ENCODE peak calls at places on chromosomes 5 and 9, in five cellular contexts. X is gastrocnemius medialis, S is neural progenitor cell, P is tibial nerve, M is GM12878. U is an unnamed sample.

GRCh38 chr9:72898784-72899733 is 53.8 kb downstream of the ALDH1A1 start:
- DNase-seq in P (no peak), S (no peak), M (no peak), X (no peak), U (no peak)

GRCh38 chr5:133497608-133498348 is 114.6 kb downstream of the FSTL4 start:
- DNase-seq in M (no peak), P (no peak), S (no peak), X (no peak), U (no peak)

GRCh38 chr9:81393985-81394811 is 295.1 kb downstream of the TLE1 start:
- DNase-seq in X (no peak), M (no peak), P (no peak), S (no peak), U (no peak)

GRCh38 chr9:76572205-76572550 is 113.2 kb downstream of the GCNT1 start:
- DNase-seq in X (no peak), P (no peak), S (no peak), M (no peak), U (no peak)

GRCh38 chr5:32251864-32252458 is 60.8 kb downstream of the MTMR12 start:
- DNase-seq in S (no peak), P (no peak), X (no peak), M (no peak), U (peak)

GRCh38 chr5:78280261-78280660 is 14.2 kb downstream of the AP3B1 start:
- DNase-seq in S (no peak), X (no peak), P (no peak), M (no peak), U (no peak)

GRCh38 chr5:115601709-115602584 is at the start of gene TICAM2:
- DNase-seq in S (peak), X (peak), P (peak), M (peak), U (peak)

GRCh38 chr5:111670826-111671492 is 86.0 kb downstream of the NREP start:
- DNase-seq in M (no peak), P (no peak), X (no peak), S (no peak), U (no peak)

GRCh38 chr9:131633491-131634031 is 88.2 kb downstream of the PRRT1B start:
- DNase-seq in X (no peak), M (no peak), P (no peak), S (no peak), U (no peak)

GRCh38 chr9:127640908-127641545 is 28.9 kb downstream of the STXBP1 start:
- DNase-seq in P (no peak), X (no peak), S (no peak), M (no peak), U (no peak)

GRCh38 chr9:114202396-114202795 is 47.1 kb downstream of the COL27A1 start:
- DNase-seq in M (no peak), S (no peak), X (no peak), P (no peak), U (no peak)

GRCh38 chr5:44613951-44614350 is 194.8 kb upstream of the MRPS30 start:
- DNase-seq in P (no peak), S (no peak), M (no peak), X (no peak), U (no peak)

GRCh38 chr5:16603701-16604100 is 13.1 kb downstream of the RETREG1 start:
- DNase-seq in P (no peak), S (no peak), M (no peak), X (no peak), U (no peak)

DNA sequence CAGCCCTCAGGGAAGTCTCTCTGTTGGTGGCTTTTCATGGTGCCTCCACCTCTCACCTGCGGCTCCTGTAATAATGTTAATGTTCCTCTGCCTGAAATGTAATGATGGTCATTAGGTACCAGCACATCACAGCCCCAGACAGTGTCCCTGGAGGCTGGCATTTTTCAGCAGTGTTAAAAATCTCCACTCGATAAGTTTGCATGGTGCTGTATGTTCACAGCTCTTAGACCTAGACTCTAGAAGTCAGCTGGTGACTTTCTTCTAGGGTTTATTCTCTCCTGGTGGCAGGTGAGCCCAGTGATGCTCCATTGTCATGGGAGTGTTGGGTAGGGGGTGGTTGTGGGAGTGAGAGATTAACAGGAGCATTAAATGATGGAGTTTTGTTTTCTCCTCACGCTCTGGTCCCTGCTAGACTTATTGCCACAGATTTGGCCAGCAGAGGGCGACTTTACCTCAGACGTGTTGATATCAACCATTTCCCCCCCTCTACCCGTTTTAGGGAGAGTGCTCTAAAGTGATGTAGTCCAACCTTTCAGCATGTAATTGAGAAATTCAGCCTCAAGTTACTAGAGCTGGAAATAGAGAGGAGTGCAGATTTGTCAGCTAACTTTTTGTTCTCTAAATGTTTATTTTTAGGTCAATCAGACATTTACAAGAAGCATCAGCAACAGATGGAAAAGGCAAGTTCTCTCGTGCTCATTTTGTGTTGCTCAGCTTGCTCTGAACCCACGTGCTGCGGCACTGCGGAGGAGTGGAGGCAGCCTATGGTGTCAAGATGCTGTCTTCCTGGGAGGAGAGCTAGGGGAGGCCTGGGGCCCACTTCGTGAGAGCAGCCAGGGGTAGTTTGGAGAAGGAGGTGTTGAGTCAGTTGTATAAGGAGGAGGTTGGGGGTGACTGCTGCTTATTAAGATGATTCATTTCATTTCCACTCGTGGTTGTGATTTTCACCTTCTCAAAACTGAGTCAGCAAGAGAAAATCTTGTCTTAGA is 53.4 kb downstream of the GPR107 start:
- DNase-seq in X (peak), P (peak), S (peak), M (no peak), U (peak)
- H3K27ac ChIP-seq in X (no peak), P (no peak), S (no peak), M (no peak), U (peak)

GRCh38 chr5:180832638-180833068 is 28.4 kb downstream of the ZFP62 start:
- DNase-seq in P (no peak), M (no peak), S (no peak), X (no peak), U (no peak)
- H3K4me3 ChIP-seq in P (no peak), M (peak), S (no peak), X (peak), U (no peak)

DNA sequence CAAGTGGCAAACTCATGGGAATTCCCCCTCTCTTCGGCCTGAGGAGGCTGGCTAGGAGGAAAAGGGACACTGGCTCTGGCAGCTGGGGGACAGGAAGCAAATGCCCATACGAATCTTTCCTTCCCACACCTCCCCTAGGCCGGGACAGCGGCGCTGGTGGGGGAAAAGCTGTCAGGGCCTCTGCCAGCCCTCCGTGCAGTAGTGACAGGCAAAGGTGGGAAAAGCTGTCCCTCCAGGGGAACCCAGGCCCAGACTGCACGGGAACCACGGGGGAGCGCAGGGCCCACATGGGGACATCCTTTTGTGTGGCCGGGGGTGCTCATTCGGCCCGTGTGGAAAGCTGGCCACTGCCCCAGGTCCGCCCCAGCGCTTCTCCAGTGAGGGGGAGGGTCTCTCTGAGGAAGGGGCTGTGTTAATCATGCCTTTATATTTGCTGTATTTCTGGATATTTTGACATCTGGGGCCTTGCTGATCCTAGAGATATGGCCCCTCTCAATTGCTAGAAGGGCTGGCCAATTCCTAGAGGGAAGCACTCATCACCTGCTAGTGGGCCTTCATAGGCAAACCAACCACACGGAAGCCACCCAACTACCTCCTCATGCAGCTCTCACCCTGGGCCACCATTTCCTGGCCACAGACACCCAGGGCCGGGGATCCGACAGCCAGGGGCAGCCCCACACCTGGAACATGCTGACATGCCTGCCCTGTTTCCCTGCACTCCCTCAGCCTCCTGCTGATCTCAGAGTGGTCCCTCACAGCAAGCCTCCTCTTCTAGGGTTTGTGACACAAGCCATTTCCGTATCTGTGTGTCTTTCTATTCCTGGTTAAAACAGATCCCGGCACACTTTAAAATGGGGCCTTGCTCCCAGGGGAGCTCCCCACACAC is 138.8 kb downstream of the ROR2 start:
- DNase-seq in S (no peak), X (no peak), P (no peak), M (no peak), U (no peak)
- H3K27ac ChIP-seq in S (no peak), X (no peak), P (no peak), M (no peak), U (peak)

DNA sequence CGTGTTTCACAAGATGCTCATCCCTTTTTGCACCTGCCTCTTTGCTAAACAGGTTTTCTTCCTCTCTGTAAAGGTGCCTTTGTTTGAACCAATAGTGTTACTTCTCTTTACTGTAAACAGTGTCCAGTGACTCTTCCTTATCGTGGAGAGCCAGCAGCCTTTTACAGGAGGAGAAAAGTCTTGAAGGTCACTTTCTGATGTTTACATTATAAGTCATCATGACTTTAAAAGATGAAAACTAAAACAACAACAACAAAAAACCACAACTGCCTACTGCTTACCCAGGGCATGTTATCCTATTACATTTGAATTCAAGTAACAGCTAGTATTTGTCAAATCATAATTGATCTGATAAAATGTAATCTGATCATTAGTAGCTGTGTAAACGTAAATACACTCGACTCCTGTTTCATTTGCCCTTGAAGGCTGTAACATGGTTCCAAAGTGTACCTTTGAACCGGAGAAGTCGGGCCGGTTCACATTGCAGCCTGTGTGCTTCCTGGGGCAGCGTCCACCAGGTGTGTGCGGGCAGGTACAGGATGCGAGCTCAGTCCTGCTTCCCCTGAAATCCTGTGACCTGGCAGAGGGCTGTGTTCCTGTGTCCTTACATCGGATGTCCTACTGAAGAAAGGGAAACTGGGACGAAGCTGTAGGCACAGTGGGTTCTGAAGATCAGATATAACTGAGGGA is 118.1 kb downstream of the C9orf152 start:
- DNase-seq in X (no peak), P (no peak), M (no peak), S (no peak), U (no peak)
- H3K4me3 ChIP-seq in X (no peak), P (no peak), M (no peak), S (no peak), U (no peak)

GRCh38 chr5:57650360-57651069 is 167.9 kb upstream of the ACTBL2 start:
- DNase-seq in M (peak), S (peak), X (peak), P (no peak), U (peak)
- H3K27ac ChIP-seq in M (no peak), S (no peak), X (no peak), P (no peak), U (no peak)

GRCh38 chr9:14321517-14322125 is 7.7 kb upstream of the NFIB start:
- DNase-seq in P (no peak), M (no peak), X (no peak), S (peak), U (no peak)
- H3K4me3 ChIP-seq in P (peak), M (peak), X (peak), S (peak), U (peak)

DNA sequence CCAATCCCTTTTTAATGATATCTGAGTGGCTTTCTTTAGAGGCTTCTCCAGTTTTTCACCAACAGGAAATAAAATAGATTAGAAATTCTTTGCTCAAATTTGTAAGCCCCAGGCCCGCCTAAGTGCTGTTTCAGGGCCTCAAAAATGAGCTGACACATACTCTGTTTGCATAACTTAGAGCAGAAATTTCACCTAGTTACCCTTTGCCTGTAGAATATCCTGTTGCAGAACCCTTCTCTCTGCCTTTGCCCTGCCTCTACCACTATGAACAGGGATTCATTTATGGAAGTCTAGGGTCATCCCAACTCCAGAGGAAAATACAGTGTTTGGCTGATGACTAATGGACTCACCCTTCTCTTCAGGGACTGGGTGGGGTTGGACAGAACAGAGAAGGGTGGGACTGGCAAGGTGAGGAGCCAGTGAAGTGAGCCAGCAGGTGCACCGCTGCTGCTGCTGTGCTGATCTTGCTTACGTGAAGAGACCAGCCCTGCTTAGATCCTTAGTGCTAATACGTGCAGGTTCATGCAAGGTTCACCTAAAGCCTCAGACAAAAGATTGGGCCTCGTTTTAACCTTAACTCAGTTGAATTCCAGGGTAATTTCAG is 22.8 kb downstream of the OSTF1 start:
- DNase-seq in M (no peak), P (no peak), S (no peak), X (no peak), U (no peak)
- H3K27ac ChIP-seq in M (no peak), P (no peak), S (no peak), X (no peak), U (no peak)

GRCh38 chr5:107570805-107571531 is 99.8 kb downstream of the EFNA5 start:
- DNase-seq in M (peak), P (no peak), X (peak), S (peak), U (no peak)
- H3K4me3 ChIP-seq in M (peak), P (no peak), X (peak), S (peak), U (no peak)

DNA sequence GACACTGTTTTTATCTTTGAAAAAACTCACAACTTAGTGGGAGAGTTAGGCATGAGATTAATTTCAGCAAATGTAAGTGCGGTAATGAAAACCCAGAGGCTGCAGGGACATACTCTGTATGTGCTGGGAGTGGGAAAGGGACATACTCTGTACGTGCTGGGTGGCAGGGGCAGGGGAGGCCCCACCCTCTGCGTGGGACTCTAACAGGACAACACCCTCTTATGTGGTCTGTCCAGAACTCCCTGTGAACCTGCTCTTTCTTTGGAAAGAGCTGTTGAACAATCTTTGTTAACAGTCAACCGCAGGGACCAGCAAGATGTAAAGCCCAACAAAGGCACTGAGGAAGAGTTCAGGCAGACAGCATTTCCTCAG is 2.4 kb downstream of the MLANA start:
- DNase-seq in S (no peak), P (no peak), M (no peak), X (no peak), U (no peak)
- H3K27ac ChIP-seq in S (no peak), P (no peak), M (no peak), X (no peak), U (no peak)

U was measured in cardiac muscle cell.